ENCODE peak calls at places on chromosomes 16 and 17, in six cellular contexts. K is cardiac muscle cell; V is fibroblast of pulmonary artery; W is bronchial epithelial cell; X is mesothelial cell of epicardium; J is stimulated activated CD8-positive, alpha-beta memory T cell treated with anti-CD3 and anti-CD28 coated beads, Interleukin-12 subunit alpha, Interleukin-12 subunit beta, amount 100 ng/mL, for 4 hours. A is an unnamed sample.

GRCh38 chr16:17590711-17591654 is 120.2 kb upstream of the XYLT1 start:
- DNase-seq in K (no peak), V (no peak), W (no peak), X (no peak), J (peak; percentile 24), A (no peak)

GRCh38 chr17:16934133-16934795 is 37.7 kb downstream of the TNFRSF13B start:
- DNase-seq in K (no peak), V (no peak), W (no peak), X (no peak), J (no peak), A (no peak)

GRCh38 chr16:80569440-80570105 is 28.8 kb downstream of the DYNLRB2 start:
- DNase-seq in K (no peak), V (peak; percentile 44), W (peak; percentile 48), X (no peak), J (peak; percentile 44), A (peak; percentile 93)

GRCh38 chr17:71709974-71710373 is 410.8 kb upstream of the SOX9 start:
- DNase-seq in K (no peak), V (no peak), W (no peak), X (no peak), J (no peak), A (no peak)

GRCh38 chr17:62781826-62782225 is 26.3 kb downstream of the MARCHF10 start:
- DNase-seq in K (no peak), V (peak; percentile 57), W (peak; percentile 99), X (no peak), J (no peak), A (peak; percentile 21)

GRCh38 chr17:27315322-27315721 is 21.4 kb downstream of the WSB1 start:
- DNase-seq in K (peak; percentile 84), V (peak; percentile 89), W (no peak), X (peak; percentile 43), J (no peak), A (peak; percentile 94)

GRCh38 chr17:73123606-73124320 is 31.3 kb upstream of the SLC39A11 start:
- DNase-seq in K (no peak), V (no peak), W (no peak), X (no peak), J (no peak), A (no peak)

GRCh38 chr17:82863941-82864720 is 24.3 kb upstream of the ZNF750 start:
- DNase-seq in K (no peak), V (peak; percentile 51), W (peak; percentile 44), X (no peak), J (peak; percentile 74), A (peak; percentile 80)

GRCh38 chr17:15432807-15433547 is 34.4 kb downstream of the CDRT4 start:
- DNase-seq in K (no peak), V (peak; percentile 81), W (no peak), X (no peak), J (no peak), A (no peak)

A was measured in brain microvascular endothelial cell.